ENCODE peak calls at places on chromosomes 12 and 14, in ten cellular contexts. O is HL-60, Y is HepG2, E is HCT116, D is suprapubic skin, Q is stomach, R is endothelial cell of umbilical vein, T is sigmoid colon, H is spleen, W is GM23338. G is an unnamed sample.
A peak's percentile ranks its signal among the peaks of the same experiment; 100 is the strongest.

GRCh38 chr14:55762595-55763232 is 182.7 kb downstream of the KTN1 start:
- DNase-seq in E (no peak), D (no peak), O (no peak), H (no peak), T (no peak), W (no peak), R (no peak), Y (no peak), Q (no peak), G (no peak)

GRCh38 chr12:131825146-131825892 is 2.9 kb upstream of the MMP17 start:
- DNase-seq in Q (no peak), Y (no peak), O (no peak), H (no peak), D (no peak), E (no peak), R (no peak), W (no peak), T (no peak), G (no peak)

GRCh38 chr14:62378057-62378456 is 615.8 kb downstream of the SNAPC1 start:
- DNase-seq in H (no peak), D (no peak), E (no peak), Q (no peak), Y (no peak), O (no peak), T (no peak), W (no peak), R (no peak), G (no peak)

GRCh38 chr12:45268672-45269406 is 52.9 kb downstream of the ANO6 start:
- DNase-seq in R (peak; percentile 99), E (peak; percentile 56), H (no peak), W (peak; percentile 58), Y (peak; percentile 31), O (no peak), T (peak; percentile 86), D (peak; percentile 84), Q (peak; percentile 76), G (no peak)

GRCh38 chr14:36656769-36657408 is 4.8 kb upstream of the PAX9 start:
- DNase-seq in Y (no peak), W (peak; percentile 61), D (no peak), T (no peak), Q (no peak), H (no peak), O (no peak), E (no peak), R (no peak), G (no peak)

GRCh38 chr12:132776816-132777568 is 15.4 kb upstream of the ANKLE2 start:
- DNase-seq in Q (no peak), Y (no peak), R (no peak), W (no peak), T (peak; percentile 82), O (no peak), E (no peak), H (no peak), D (no peak), G (no peak)

GRCh38 chr12:42145552-42146215 is 1.0 kb upstream of the GXYLT1 start:
- DNase-seq in W (peak; percentile 68), Y (no peak), T (no peak), E (no peak), Q (no peak), D (no peak), H (no peak), O (no peak), R (peak; percentile 6), G (no peak)

GRCh38 chr12:115661103-115661502 is 616.4 kb downstream of the MED13L start:
- DNase-seq in D (no peak), R (no peak), H (no peak), O (no peak), Y (no peak), T (no peak), W (no peak), E (no peak), Q (peak; percentile 29), G (no peak)

GRCh38 chr14:69475194-69475818 is 9.2 kb upstream of the PLEKHD1 start:
- DNase-seq in Y (peak; percentile 19), W (peak; percentile 65), T (no peak), E (no peak), R (peak; percentile 25), O (peak; percentile 1), Q (no peak), H (no peak), D (no peak), G (no peak)

GRCh38 chr14:71168564-71168963 is 261.3 kb downstream of the PCNX1 start:
- DNase-seq in Q (no peak), Y (no peak), T (no peak), W (no peak), E (no peak), H (no peak), O (no peak), D (peak; percentile 45), R (no peak), G (no peak)

GRCh38 chr12:65500121-65500846 is 221.8 kb downstream of the MSRB3 start:
- DNase-seq in W (no peak), Q (no peak), H (no peak), O (no peak), T (no peak), Y (no peak), D (no peak), E (peak; percentile 93), R (peak; percentile 42), G (no peak)

GRCh38 chr14:90553921-90554336 is 157.1 kb downstream of the CALM1 start:
- DNase-seq in H (no peak), E (no peak), Y (no peak), T (peak; percentile 64), R (no peak), D (no peak), W (no peak), Q (no peak), O (no peak), G (no peak)

GRCh38 chr14:98894600-98894999 is 377.4 kb downstream of the BCL11B start:
- DNase-seq in R (no peak), D (no peak), O (no peak), T (no peak), W (no peak), E (no peak), Q (no peak), Y (no peak), H (no peak), G (no peak)

GRCh38 chr12:44771485-44771884 is 104.6 kb downstream of the NELL2 start:
- DNase-seq in O (no peak), W (peak; percentile 54), Y (no peak), H (no peak), T (no peak), R (no peak), Q (no peak), E (no peak), D (no peak), G (no peak)

GRCh38 chr12:52246720-52247621 is 13.9 kb downstream of the KRT7 start:
- DNase-seq in E (peak; percentile 50), Q (peak; percentile 41), T (peak; percentile 57), D (no peak), H (no peak), R (no peak), W (peak; percentile 16), Y (peak; percentile 82), O (no peak), G (no peak)

GRCh38 chr12:29200586-29200985 is 51.5 kb downstream of the FAR2 start:
- DNase-seq in E (no peak), O (no peak), W (peak; percentile 6), D (no peak), H (no peak), R (no peak), T (no peak), Q (no peak), Y (no peak), G (no peak)

DNA sequence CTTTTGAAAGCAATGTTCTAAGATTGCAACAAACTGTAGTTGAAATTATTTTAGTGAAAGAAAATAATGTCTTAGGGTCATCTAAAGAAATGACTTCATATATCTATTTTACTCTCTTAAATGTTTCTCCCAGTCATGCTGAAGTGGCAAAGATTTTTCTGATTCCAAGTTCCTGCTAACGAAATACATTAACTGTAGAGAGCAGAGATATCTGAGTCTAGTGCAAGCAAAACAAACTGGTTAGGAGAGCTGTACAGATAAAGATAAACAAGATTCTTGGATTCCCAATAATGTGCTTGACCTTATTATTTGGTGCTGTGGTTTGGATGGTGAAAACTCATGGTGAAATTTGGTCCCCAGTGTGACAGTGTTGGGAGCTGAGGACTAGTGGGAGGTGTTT is 199.9 kb upstream of the PWP1 start:
- DNase-seq in D (no peak), Y (no peak), E (no peak), Q (no peak), H (no peak), T (no peak), W (no peak), R (no peak), O (no peak), G (no peak)
- TF ChIP-seq POLR2AphosphoS5 in D (no peak), Y (no peak), E (no peak), Q (no peak), H (no peak), T (no peak), W (no peak), R (no peak), O (no peak), G (no peak)

GRCh38 chr14:72759670-72760069 is 134.2 kb downstream of the DPF3 start:
- DNase-seq in R (no peak), W (no peak), E (no peak), O (no peak), H (no peak), D (no peak), Q (no peak), Y (no peak), T (no peak), G (no peak)
- TF ChIP-seq CTCF in R (no peak), W (no peak), E (no peak), O (no peak), H (no peak), D (no peak), Q (no peak), Y (no peak), T (no peak), G (no peak)

GRCh38 chr12:26153421-26154154 is 28.8 kb upstream of the BHLHE41 start:
- DNase-seq in Y (peak; percentile 75), R (peak; percentile 88), T (no peak), E (peak; percentile 83), H (no peak), O (no peak), W (no peak), D (no peak), Q (no peak), G (no peak)
- TF ChIP-seq POLR2AphosphoS5 in Y (no peak), R (peak; percentile 54), T (peak; percentile 89), E (peak; percentile 47), H (peak; percentile 14), O (no peak), W (no peak), D (no peak), Q (peak; percentile 50), G (no peak)

GRCh38 chr12:24777359-24777758 is 171.5 kb downstream of the BCAT1 start:
- DNase-seq in W (no peak), D (no peak), T (no peak), Y (no peak), R (no peak), Q (no peak), H (no peak), O (no peak), E (no peak), G (no peak)

GRCh38 chr12:24776856-24777255 is 172.0 kb downstream of the BCAT1 start:
- DNase-seq in E (no peak), D (no peak), W (no peak), O (no peak), Y (no peak), Q (no peak), H (no peak), T (no peak), R (no peak), G (no peak)

GRCh38 chr12:24778486-24779304 is 170.2 kb downstream of the BCAT1 start:
- DNase-seq in R (peak; percentile 39), D (no peak), T (no peak), H (no peak), Y (peak; percentile 58), Q (no peak), O (no peak), E (no peak), W (peak; percentile 77), G (no peak)

GRCh38 chr12:24780969-24781368 is 167.9 kb downstream of the BCAT1 start:
- DNase-seq in Q (no peak), W (peak; percentile 27), R (no peak), Y (no peak), T (no peak), H (no peak), E (no peak), O (no peak), D (no peak), G (no peak)
- TF ChIP-seq CTCF in Q (no peak), W (peak; percentile 63), R (no peak), Y (peak; percentile 50), T (no peak), H (no peak), E (no peak), O (no peak), D (no peak), G (no peak)

G was measured in vagina.